ENCODE peak calls at places on chromosomes 13 and 19, in five cellular contexts. L is SK-N-SH, V is GM12878, G is K562, H is HepG2. C is an unnamed sample.

GRCh38 chr13:85503797-85504196 is 295.4 kb downstream of the SLITRK6 start:
- DNase-seq in L (no peak), V (no peak), G (no peak), H (no peak), C (no peak)

GRCh38 chr19:52993342-52994178 is 20.2 kb upstream of the ERVV-1 start:
- DNase-seq in L (peak; percentile 94), V (no peak), G (peak; percentile 88), H (no peak), C (peak; percentile 35)

GRCh38 chr19:40277356-40277755 is 7.8 kb downstream of the AKT2 start:
- DNase-seq in L (no peak), V (no peak), G (no peak), H (no peak), C (no peak)

GRCh38 chr19:48969276-48970138 is 4.4 kb downstream of the FTL start:
- DNase-seq in L (no peak), V (no peak), G (peak; percentile 84), H (no peak), C (no peak)

GRCh38 chr19:54207908-54208783 is 7.5 kb downstream of the RPS9 start:
- DNase-seq in L (no peak), V (peak; percentile 84), G (peak; percentile 82), H (peak; percentile 59), C (peak; percentile 100)

GRCh38 chr13:71378992-71379905 is 487.8 kb downstream of the DACH1 start:
- DNase-seq in L (no peak), V (no peak), G (no peak), H (no peak), C (no peak)

GRCh38 chr13:110403721-110404120 is 96.6 kb downstream of the COL4A2 start:
- DNase-seq in L (no peak), V (no peak), G (no peak), H (no peak), C (no peak)

GRCh38 chr19:3366761-3367571 is 583 bp downstream of the NFIC start:
- DNase-seq in L (peak; percentile 86), V (no peak), G (peak; percentile 81), H (no peak), C (peak; percentile 74)

GRCh38 chr19:3955688-3956087 is 15.2 kb downstream of the DAPK3 start:
- DNase-seq in L (no peak), V (no peak), G (no peak), H (no peak), C (no peak)

GRCh38 chr19:19399733-19400438 is 5.6 kb upstream of the GATAD2A start:
- DNase-seq in L (peak; percentile 46), V (no peak), G (no peak), H (no peak), C (no peak)

GRCh38 chr13:93977986-93978385 is 501.5 kb downstream of the DCT start:
- DNase-seq in L (no peak), V (no peak), G (no peak), H (no peak), C (no peak)

GRCh38 chr13:93984876-93985275 is 494.6 kb downstream of the DCT start:
- DNase-seq in L (no peak), V (no peak), G (no peak), H (no peak), C (no peak)

GRCh38 chr13:93984070-93984469 is 495.4 kb downstream of the DCT start:
- DNase-seq in L (no peak), V (no peak), G (no peak), H (no peak), C (no peak)

GRCh38 chr13:93981578-93981977 is 497.9 kb downstream of the DCT start:
- DNase-seq in L (no peak), V (no peak), G (no peak), H (no peak), C (no peak)

DNA sequence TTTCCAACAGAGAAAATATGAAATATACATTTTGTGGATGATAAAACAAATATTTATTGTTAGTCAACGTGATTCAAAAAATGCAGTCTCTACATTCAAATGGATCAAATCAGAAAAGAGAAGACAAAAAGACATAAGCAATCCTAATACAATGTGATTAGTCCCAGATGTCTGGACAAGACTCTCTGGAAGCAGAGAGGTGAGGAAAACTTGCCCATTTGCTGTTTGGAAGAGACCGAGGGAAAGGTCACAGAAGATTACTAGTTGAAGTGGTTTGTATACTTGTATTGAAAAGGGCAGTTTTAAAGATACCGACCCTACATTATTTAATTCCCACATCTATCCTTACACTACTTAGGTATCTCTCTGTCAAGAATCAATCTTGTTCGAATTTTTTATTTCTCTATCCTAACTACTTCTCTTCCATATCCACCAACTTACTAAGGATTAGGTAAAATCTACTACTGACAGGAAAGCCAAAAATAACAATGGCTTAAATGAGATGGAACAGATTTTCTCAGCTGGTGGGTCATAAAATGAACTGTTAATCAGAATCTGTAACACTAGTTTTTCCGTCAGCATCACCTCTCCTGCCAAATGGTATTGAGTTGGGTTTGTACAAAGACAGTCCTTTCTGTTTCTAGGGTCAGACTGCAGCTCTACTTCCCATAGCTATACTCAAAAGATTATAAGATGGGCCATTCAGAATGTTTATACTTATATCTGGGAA is 497.1 kb downstream of the DCT start:
- DNase-seq in L (no peak), V (no peak), G (no peak), H (no peak), C (no peak)
- H3K27ac ChIP-seq in L (no peak overlapping the region), V (no peak overlapping the region), G (no peak overlapping the region), H (no peak overlapping the region), C (no peak overlapping the region)

GRCh38 chr13:50438351-50438750 is 405.1 kb downstream of the DLEU7 start:
- DNase-seq in L (no peak), V (no peak), G (no peak), H (no peak), C (no peak)
- TF ChIP-seq GABPA in L (no peak), V (no peak), G (no peak), H (no peak), C (no peak)

GRCh38 chr19:47109541-47110375 is 3.8 kb downstream of the ZC3H4 start:
- DNase-seq in L (no peak), V (no peak), G (peak; percentile 59), H (no peak), C (peak; percentile 85)
- TF ChIP-seq REST in L (no peak), V (no peak), G (no peak), H (no peak), C (no peak)

DNA sequence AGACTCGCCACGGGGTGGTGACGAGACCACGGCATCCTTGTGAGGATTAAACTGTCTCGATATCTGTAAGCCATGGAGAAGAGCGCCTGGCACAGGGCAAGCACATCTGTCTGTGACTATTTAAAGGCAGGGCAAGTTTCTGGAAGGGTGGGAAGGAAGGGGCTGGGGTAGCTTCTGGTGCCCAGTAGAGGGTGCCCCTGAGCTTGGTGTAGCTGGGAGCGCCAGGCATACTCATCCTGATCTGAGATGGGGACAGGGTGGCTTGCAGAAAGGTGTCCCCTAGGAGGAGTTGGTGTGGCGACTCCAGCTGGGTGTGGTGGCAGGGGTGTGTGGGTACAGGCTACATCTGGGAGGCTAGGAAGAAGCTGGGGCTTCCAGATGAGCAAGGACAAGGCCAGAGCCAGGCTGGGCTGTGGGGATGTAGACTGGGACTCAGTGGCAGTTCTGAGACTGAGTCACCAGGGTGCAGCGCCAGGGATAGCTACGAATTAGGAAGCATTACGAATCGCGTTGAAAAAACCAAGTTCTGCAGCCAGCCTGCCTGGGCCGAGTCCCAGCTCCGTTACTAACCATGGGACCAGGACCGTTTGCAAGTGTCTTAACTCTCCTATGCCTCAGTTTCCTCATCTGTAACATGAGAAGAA is 23.1 kb upstream of the ASPDH start:
- DNase-seq in L (no peak), V (no peak), G (no peak), H (no peak), C (no peak)
- H3K27ac ChIP-seq in L (no peak overlapping the region), V (no peak overlapping the region), G (no peak overlapping the region), H (no peak overlapping the region), C (no peak overlapping the region)

GRCh38 chr19:45428385-45429231 is 4.9 kb upstream of the ERCC1 start:
- DNase-seq in L (peak; percentile 83), V (no peak), G (peak; percentile 74), H (no peak), C (no peak)
- TF ChIP-seq GABPA in L (no peak), V (no peak), G (no peak), H (no peak), C (no peak)

DNA sequence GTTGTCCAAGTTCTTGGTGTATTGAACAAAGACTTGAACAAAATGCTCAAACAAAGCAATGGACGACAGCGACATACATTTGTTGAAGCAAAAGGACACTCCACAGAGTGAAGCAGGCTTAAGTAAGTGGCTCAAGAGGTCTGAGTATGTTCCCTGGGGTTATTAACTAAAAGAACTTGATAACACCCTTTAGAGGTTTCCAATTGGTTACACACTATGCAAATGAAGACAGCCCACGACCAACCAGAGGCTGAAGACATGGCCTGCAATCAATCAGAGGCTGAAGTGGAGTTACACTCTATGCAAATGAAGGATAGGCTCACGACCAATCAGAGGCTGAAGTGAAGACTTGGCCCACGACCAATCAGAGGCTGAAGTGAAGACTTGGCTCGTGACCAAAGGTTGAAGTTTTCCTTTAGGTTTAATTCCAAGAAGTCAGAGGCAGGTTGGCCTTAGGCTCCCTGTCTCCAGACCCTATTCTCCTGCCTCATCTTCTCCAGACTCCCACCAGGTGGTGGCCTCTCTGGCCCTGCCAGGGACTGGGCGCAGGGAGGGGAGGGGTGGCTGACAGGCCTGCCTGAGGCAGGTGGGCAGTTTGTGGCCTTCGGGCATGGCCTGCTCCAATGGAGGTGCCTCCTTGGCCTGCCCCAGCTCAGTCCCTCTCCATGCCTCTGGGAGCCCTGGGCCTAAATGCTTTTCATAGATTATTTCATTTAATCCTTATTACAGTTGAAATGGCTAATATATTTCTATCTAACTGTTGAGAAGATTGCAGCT is 38.1 kb downstream of the CCDC169 start:
- DNase-seq in L (no peak), V (no peak), G (no peak), H (no peak), C (no peak)
- TF ChIP-seq REST in L (no peak), V (no peak), G (no peak), H (no peak), C (no peak)

DNA sequence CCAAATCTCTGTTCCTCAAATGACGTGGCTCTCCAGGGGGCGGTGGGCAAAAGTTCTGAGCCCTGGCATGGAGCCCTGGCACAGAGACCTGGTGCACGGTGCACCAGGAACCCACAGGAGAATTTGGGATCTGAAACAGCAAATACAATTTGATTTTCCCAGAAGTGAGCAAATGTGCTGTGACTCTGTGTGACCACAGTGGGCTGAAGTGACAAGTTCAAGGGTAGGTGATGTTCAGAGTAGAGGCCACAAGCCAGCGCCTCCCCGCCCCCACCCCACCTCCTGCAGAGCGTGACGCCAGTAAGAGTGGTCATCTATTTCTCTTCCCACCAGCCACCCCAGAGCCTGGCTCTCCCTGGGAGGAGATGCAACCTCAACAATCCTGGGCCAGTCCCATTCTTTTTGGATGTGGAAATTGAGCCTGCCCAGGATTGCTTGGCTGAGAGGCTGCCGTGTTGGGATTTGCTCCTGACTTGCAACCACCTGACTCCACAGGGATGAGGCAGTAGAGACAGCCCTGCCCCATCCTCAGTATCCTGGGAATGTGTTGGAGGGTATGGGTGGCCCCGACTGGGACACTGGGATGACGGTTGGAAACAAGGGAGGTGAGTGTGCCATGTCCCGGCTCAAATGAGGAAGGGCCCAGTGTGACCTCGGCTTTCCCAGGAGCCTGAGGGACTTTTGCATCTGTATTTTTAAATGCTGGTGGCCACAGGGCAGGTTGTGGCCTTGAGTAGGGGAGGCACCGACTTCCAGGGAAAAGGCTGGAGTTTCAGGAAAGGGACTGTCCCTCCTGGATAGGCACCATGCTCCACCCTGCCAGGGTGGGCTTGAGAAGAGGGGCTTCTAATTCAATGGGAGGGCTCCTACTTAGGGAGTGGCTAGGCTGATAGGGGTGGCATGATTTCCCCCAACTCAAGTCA is 11.0 kb upstream of the BCL3 start:
- DNase-seq in L (no peak), V (no peak), G (no peak), H (peak; percentile 38), C (no peak)
- H3K27ac ChIP-seq in L (no peak overlapping the region), V (peak overlapping the region; percentile 77), G (no peak overlapping the region), H (no peak overlapping the region), C (peak overlapping the region; percentile 33)

GRCh38 chr19:44527554-44527953 is 1.9 kb downstream of the CEACAM20 start:
- DNase-seq in L (no peak), V (no peak), G (no peak), H (no peak), C (no peak)
- TF ChIP-seq GABPA in L (no peak), V (no peak), G (no peak), H (no peak), C (no peak)